ENCODE peak calls at places on chromosomes 11 and 22, in six cellular contexts. One of them, this sample, is unnamed.

GRCh38 chr11:83044958-83045712 is 26.6 kb downstream of the RAB30 start:
- DNase-seq in hypothalamus: no peak
- DNase-seq in adrenal gland: no peak
- DNase-seq in NCI-H1436: no peak
- DNase-seq in RPMI7951: peak
- DNase-seq in NCI-H1417: peak
- DNase-seq in this sample: no peak

GRCh38 chr11:26698224-26698623 is 23.6 kb downstream of the SLC5A12 start:
- DNase-seq in hypothalamus: no peak
- DNase-seq in adrenal gland: no peak
- DNase-seq in NCI-H1436: no peak
- DNase-seq in NCI-H1417: no peak
- DNase-seq in RPMI7951: no peak
- DNase-seq in this sample: no peak

GRCh38 chr22:46029574-46030200 is 52.7 kb upstream of the WNT7B start:
- DNase-seq in hypothalamus: no peak
- DNase-seq in RPMI7951: no peak
- DNase-seq in NCI-H1417: no peak
- DNase-seq in NCI-H1436: no peak
- DNase-seq in adrenal gland: peak
- DNase-seq in this sample: no peak

GRCh38 chr11:8838248-8838647 is 72.7 kb upstream of the AKIP1 start:
- DNase-seq in NCI-H1436: no peak
- DNase-seq in RPMI7951: peak
- DNase-seq in NCI-H1417: no peak
- DNase-seq in hypothalamus: no peak
- DNase-seq in adrenal gland: no peak
- DNase-seq in this sample: no peak

GRCh38 chr22:49330421-49331222 is 497.1 kb downstream of the BRD1 start:
- DNase-seq in NCI-H1417: no peak
- DNase-seq in NCI-H1436: no peak
- DNase-seq in RPMI7951: no peak
- DNase-seq in hypothalamus: no peak
- DNase-seq in adrenal gland: no peak
- DNase-seq in this sample: no peak

GRCh38 chr11:77467233-77467632 is 6.7 kb downstream of the PAK1 start:
- DNase-seq in adrenal gland: no peak
- DNase-seq in hypothalamus: no peak
- DNase-seq in RPMI7951: no peak
- DNase-seq in NCI-H1417: no peak
- DNase-seq in NCI-H1436: no peak
- DNase-seq in this sample: no peak

GRCh38 chr22:44738347-44738715 is 14.0 kb upstream of the ARHGAP8 start:
- DNase-seq in NCI-H1436: no peak
- DNase-seq in adrenal gland: no peak
- DNase-seq in RPMI7951: no peak
- DNase-seq in NCI-H1417: no peak
- DNase-seq in hypothalamus: no peak
- DNase-seq in this sample: no peak

GRCh38 chr11:119011476-119011875 is 6.7 kb downstream of the RPS25 start:
- DNase-seq in hypothalamus: no peak
- DNase-seq in NCI-H1417: no peak
- DNase-seq in NCI-H1436: no peak
- DNase-seq in adrenal gland: no peak
- DNase-seq in RPMI7951: no peak
- DNase-seq in this sample: no peak

GRCh38 chr22:23292453-23293350 is 112.4 kb downstream of the BCR start:
- DNase-seq in RPMI7951: no peak
- DNase-seq in NCI-H1417: no peak
- DNase-seq in hypothalamus: no peak
- DNase-seq in adrenal gland: no peak
- DNase-seq in NCI-H1436: no peak
- DNase-seq in this sample: no peak

GRCh38 chr22:47207846-47208554 is 445.6 kb downstream of the TBC1D22A start:
- DNase-seq in NCI-H1436: no peak
- DNase-seq in adrenal gland: no peak
- DNase-seq in RPMI7951: no peak
- DNase-seq in hypothalamus: no peak
- DNase-seq in NCI-H1417: no peak
- DNase-seq in this sample: no peak

GRCh38 chr11:46529086-46529905 is 64.5 kb downstream of the AMBRA1 start:
- DNase-seq in RPMI7951: peak
- DNase-seq in hypothalamus: peak
- DNase-seq in NCI-H1417: peak
- DNase-seq in adrenal gland: peak
- DNase-seq in NCI-H1436: peak
- DNase-seq in this sample: peak

GRCh38 chr11:129291556-129291955 is 84.1 kb upstream of the BARX2 start:
- DNase-seq in NCI-H1436: no peak
- DNase-seq in adrenal gland: no peak
- DNase-seq in NCI-H1417: no peak
- DNase-seq in hypothalamus: peak
- DNase-seq in RPMI7951: peak
- DNase-seq in this sample: no peak

GRCh38 chr11:115679945-115680344 is 175.7 kb upstream of the CADM1 start:
- DNase-seq in hypothalamus: no peak
- DNase-seq in adrenal gland: no peak
- DNase-seq in RPMI7951: no peak
- DNase-seq in NCI-H1436: no peak
- DNase-seq in NCI-H1417: no peak
- DNase-seq in this sample: no peak

GRCh38 chr11:27699242-27699925 is 871 bp downstream of the BDNF start:
- DNase-seq in RPMI7951: peak
- DNase-seq in NCI-H1417: peak
- DNase-seq in NCI-H1436: no peak
- DNase-seq in hypothalamus: no peak
- DNase-seq in adrenal gland: no peak
- DNase-seq in this sample: peak

GRCh38 chr11:120554771-120555432 is 43.4 kb downstream of the GRIK4 start:
- DNase-seq in RPMI7951: peak
- DNase-seq in NCI-H1417: no peak
- DNase-seq in hypothalamus: no peak
- DNase-seq in NCI-H1436: no peak
- DNase-seq in adrenal gland: no peak
- DNase-seq in this sample: no peak

GRCh38 chr11:71963468-71963867 is 34.6 kb downstream of the RNF121 start:
- DNase-seq in adrenal gland: no peak
- DNase-seq in RPMI7951: no peak
- DNase-seq in NCI-H1417: no peak
- DNase-seq in hypothalamus: no peak
- DNase-seq in NCI-H1436: no peak
- DNase-seq in this sample: no peak

GRCh38 chr11:106262852-106263251 is 185.4 kb downstream of the AASDHPPT start:
- DNase-seq in RPMI7951: no peak
- DNase-seq in NCI-H1417: no peak
- DNase-seq in hypothalamus: no peak
- DNase-seq in adrenal gland: no peak
- DNase-seq in NCI-H1436: no peak
- DNase-seq in this sample: no peak

GRCh38 chr22:35452351-35452781 is 52.4 kb downstream of the MCM5 start:
- DNase-seq in NCI-H1417: peak
- DNase-seq in hypothalamus: no peak
- DNase-seq in adrenal gland: no peak
- DNase-seq in RPMI7951: no peak
- DNase-seq in NCI-H1436: no peak
- DNase-seq in this sample: no peak

GRCh38 chr11:120211522-120212258 is 858 bp downstream of the OAF start:
- DNase-seq in NCI-H1417: no peak
- DNase-seq in RPMI7951: no peak
- DNase-seq in hypothalamus: no peak
- DNase-seq in NCI-H1436: no peak
- DNase-seq in adrenal gland: no peak
- DNase-seq in this sample: no peak

GRCh38 chr22:27686534-27686933 is 115.0 kb downstream of the MN1 start:
- DNase-seq in adrenal gland: peak
- DNase-seq in RPMI7951: peak
- DNase-seq in NCI-H1417: no peak
- DNase-seq in NCI-H1436: no peak
- DNase-seq in hypothalamus: peak
- DNase-seq in this sample: no peak

GRCh38 chr11:6926208-6927029 is at the start of gene ZNF215:
- DNase-seq in RPMI7951: peak
- DNase-seq in NCI-H1417: peak
- DNase-seq in adrenal gland: peak
- DNase-seq in NCI-H1436: peak
- DNase-seq in hypothalamus: no peak
- DNase-seq in this sample: peak

GRCh38 chr11:4607111-4607510 is 920 bp downstream of the TRIM68 start:
- DNase-seq in hypothalamus: no peak
- DNase-seq in NCI-H1417: no peak
- DNase-seq in NCI-H1436: no peak
- DNase-seq in adrenal gland: no peak
- DNase-seq in RPMI7951: peak
- DNase-seq in this sample: no peak

GRCh38 chr11:121063728-121064127 is 37.3 kb upstream of the TECTA start:
- DNase-seq in adrenal gland: no peak
- DNase-seq in NCI-H1417: no peak
- DNase-seq in hypothalamus: no peak
- DNase-seq in NCI-H1436: no peak
- DNase-seq in RPMI7951: no peak
- DNase-seq in this sample: peak

GRCh38 chr11:3188496-3189192 is 23.5 kb upstream of the OSBPL5 start:
- DNase-seq in RPMI7951: no peak
- DNase-seq in hypothalamus: no peak
- DNase-seq in NCI-H1436: no peak
- DNase-seq in NCI-H1417: no peak
- DNase-seq in adrenal gland: peak
- DNase-seq in this sample: no peak

GRCh38 chr11:1130276-1131032 is 27.3 kb upstream of the MUC5AC start:
- DNase-seq in hypothalamus: no peak
- DNase-seq in NCI-H1436: no peak
- DNase-seq in RPMI7951: no peak
- DNase-seq in adrenal gland: peak
- DNase-seq in NCI-H1417: peak
- DNase-seq in this sample: no peak

GRCh38 chr11:63767415-63768231 is 952 bp downstream of the ZFTA start:
- DNase-seq in adrenal gland: peak
- DNase-seq in hypothalamus: peak
- DNase-seq in RPMI7951: peak
- DNase-seq in NCI-H1417: peak
- DNase-seq in NCI-H1436: peak
- DNase-seq in this sample: peak

GRCh38 chr22:22171357-22172218 is 73.0 kb upstream of the VPREB1 start:
- DNase-seq in NCI-H1417: no peak
- DNase-seq in NCI-H1436: no peak
- DNase-seq in RPMI7951: peak
- DNase-seq in adrenal gland: no peak
- DNase-seq in hypothalamus: no peak
- DNase-seq in this sample: peak

GRCh38 chr22:35348026-35348590 is 32.8 kb upstream of the HMOX1 start:
- DNase-seq in NCI-H1417: no peak
- DNase-seq in RPMI7951: no peak
- DNase-seq in NCI-H1436: no peak
- DNase-seq in adrenal gland: no peak
- DNase-seq in hypothalamus: no peak
- DNase-seq in this sample: no peak

GRCh38 chr11:96567667-96568066 is 177.9 kb downstream of the JRKL start:
- DNase-seq in NCI-H1417: no peak
- DNase-seq in RPMI7951: no peak
- DNase-seq in hypothalamus: no peak
- DNase-seq in adrenal gland: no peak
- DNase-seq in NCI-H1436: no peak
- DNase-seq in this sample: no peak

GRCh38 chr22:20756846-20757245 is 17.1 kb upstream of the SERPIND1 start:
- DNase-seq in adrenal gland: no peak
- DNase-seq in NCI-H1436: no peak
- DNase-seq in hypothalamus: no peak
- DNase-seq in RPMI7951: no peak
- DNase-seq in NCI-H1417: no peak
- DNase-seq in this sample: no peak

GRCh38 chr11:60868682-60869450 is 1.5 kb downstream of the ZP1 start:
- DNase-seq in RPMI7951: no peak
- DNase-seq in hypothalamus: no peak
- DNase-seq in NCI-H1417: no peak
- DNase-seq in adrenal gland: no peak
- DNase-seq in NCI-H1436: no peak
- DNase-seq in this sample: no peak